ENCODE peak calls at places on chromosomes 6 and 20, in five cellular contexts. P, S, X, R and U are unnamed samples.

GRCh38 chr6:54878705-54879104 is 32.1 kb downstream of the FAM83B start:
- DNase-seq in P (no peak), S (no peak), X (no peak), R (no peak), U (no peak)

GRCh38 chr6:108168501-108168979 is 2.7 kb downstream of the NR2E1 start:
- DNase-seq in P (no peak), S (no peak), X (no peak), R (no peak), U (no peak)

GRCh38 chr6:36455486-36456027 is 12.8 kb downstream of the KCTD20 start:
- DNase-seq in P (no peak), S (no peak), X (no peak), R (no peak), U (no peak)

GRCh38 chr20:61890210-61890609 is 175.5 kb downstream of the TAF4 start:
- DNase-seq in P (no peak), S (no peak), X (no peak), R (no peak), U (no peak)

GRCh38 chr20:57330998-57331397 is 1.4 kb downstream of the SPO11 start:
- DNase-seq in P (no peak), S (no peak), X (no peak), R (no peak), U (no peak)

GRCh38 chr6:107496041-107496440 is 6.1 kb downstream of the SOBP start:
- DNase-seq in P (no peak), S (no peak), X (no peak), R (no peak), U (no peak)

GRCh38 chr20:58611236-58612020 is 39.7 kb upstream of the STX16 start:
- DNase-seq in P (no peak), S (no peak), X (no peak), R (no peak), U (no peak)

GRCh38 chr6:706819-707381 is 14.0 kb upstream of the EXOC2 start:
- DNase-seq in P (no peak), S (no peak), X (no peak), R (no peak), U (no peak)

GRCh38 chr6:20438462-20439070 is 36.9 kb downstream of the E2F3 start:
- DNase-seq in P (no peak), S (no peak), X (no peak), R (no peak), U (no peak)

GRCh38 chr20:32480361-32481199 is 104.6 kb downstream of the NOL4L start:
- DNase-seq in P (no peak), S (no peak), X (no peak), R (no peak), U (no peak)

GRCh38 chr20:60762386-60762785 is 489.7 kb upstream of the CDH4 start:
- DNase-seq in P (no peak), S (no peak), X (no peak), R (no peak), U (no peak)

GRCh38 chr6:112877134-112878100 is 530.3 kb downstream of the RFPL4B start:
- DNase-seq in P (no peak), S (no peak), X (no peak), R (no peak), U (no peak)

GRCh38 chr6:55014321-55015088 is 159.8 kb upstream of the HCRTR2 start:
- DNase-seq in P (no peak), S (no peak), X (no peak), R (no peak), U (no peak)

GRCh38 chr6:145075425-145075824 is 659.9 kb downstream of the EPM2A start:
- DNase-seq in P (no peak), S (no peak), X (no peak), R (no peak), U (no peak)

GRCh38 chr6:142740449-142740848 is 204.5 kb downstream of the HIVEP2 start:
- DNase-seq in P (no peak), S (no peak), X (no peak), R (no peak), U (no peak)

GRCh38 chr6:149248688-149249369 is 68.7 kb upstream of the TAB2 start:
- DNase-seq in P (no peak), S (no peak), X (no peak), R (no peak), U (no peak)

GRCh38 chr20:44863661-44864060 is 21.8 kb upstream of the YWHAB start:
- DNase-seq in P (no peak), S (no peak), X (no peak), R (no peak), U (no peak)

GRCh38 chr6:105429676-105430075 is 26.8 kb upstream of the PREP start:
- DNase-seq in P (no peak), S (no peak), X (no peak), R (no peak), U (no peak)

GRCh38 chr6:161088676-161089328 is 97.2 kb downstream of the MAP3K4 start:
- DNase-seq in P (no peak), S (no peak), X (no peak), R (no peak), U (no peak)

GRCh38 chr6:158293122-158293521 is 19.1 kb upstream of the TULP4 start:
- DNase-seq in P (no peak), S (no peak), X (no peak), R (no peak), U (no peak)

GRCh38 chr20:23047738-23048214 is 1.7 kb downstream of the THBD start:
- DNase-seq in P (peak), S (no peak), X (no peak), R (no peak), U (no peak)

GRCh38 chr6:137722749-137723272 is 144.2 kb upstream of the TNFAIP3 start:
- DNase-seq in P (no peak), S (no peak), X (no peak), R (no peak), U (no peak)

GRCh38 chr6:79650943-79651342 is 19.8 kb downstream of the SH3BGRL2 start:
- DNase-seq in P (no peak), S (no peak), X (no peak), R (no peak), U (no peak)

GRCh38 chr20:5349448-5349847 is 32.7 kb upstream of the PROKR2 start:
- DNase-seq in P (no peak), S (no peak), X (no peak), R (no peak), U (no peak)

GRCh38 chr6:92777146-92777740 is 642.1 kb downstream of the EPHA7 start:
- DNase-seq in P (peak), S (no peak), X (no peak), R (no peak), U (no peak)

GRCh38 chr6:121305957-121306607 is 28.2 kb downstream of the TBC1D32 start:
- DNase-seq in P (peak), S (no peak), X (no peak), R (no peak), U (no peak)

GRCh38 chr6:18703546-18703945 is 316.4 kb downstream of the RNF144B start:
- DNase-seq in P (no peak), S (no peak), X (no peak), R (no peak), U (no peak)

GRCh38 chr20:38321959-38322598 is 18.1 kb downstream of the BPI start:
- DNase-seq in P (peak), S (peak), X (peak), R (no peak), U (no peak)

GRCh38 chr6:27368202-27368601 is 20.4 kb upstream of the ZNF391 start:
- DNase-seq in P (no peak), S (no peak), X (no peak), R (no peak), U (no peak)

GRCh38 chr20:36084897-36085617 is 69.5 kb upstream of the EPB41L1 start:
- DNase-seq in P (no peak), S (no peak), X (no peak), R (no peak), U (no peak)

GRCh38 chr6:22589118-22589517 is 19.8 kb downstream of the HDGFL1 start:
- DNase-seq in P (no peak), S (no peak), X (no peak), R (no peak), U (no peak)

GRCh38 chr6:33963351-33963750 is 159.5 kb upstream of the MLN start:
- DNase-seq in P (no peak), S (no peak), X (no peak), R (no peak), U (no peak)

GRCh38 chr20:51563141-51563596 is 20.6 kb upstream of the NFATC2 start:
- DNase-seq in P (no peak), S (no peak), X (no peak), R (no peak), U (no peak)

GRCh38 chr20:32674362-32674789 is 635 bp upstream of the C20orf203 start:
- DNase-seq in P (peak), S (no peak), X (no peak), R (peak), U (peak)

GRCh38 chr20:59518881-59519706 is 85.2 kb upstream of the PHACTR3 start:
- DNase-seq in P (peak), S (no peak), X (no peak), R (no peak), U (no peak)

GRCh38 chr6:144150673-144151009 is 324 bp downstream of the STX11 start:
- DNase-seq in P (no peak), S (no peak), X (no peak), R (peak), U (peak)

GRCh38 chr6:1724616-1725015 is 114.9 kb downstream of the FOXC1 start:
- DNase-seq in P (peak), S (no peak), X (no peak), R (no peak), U (no peak)

GRCh38 chr6:96520039-96520850 is 1.4 kb upstream of the UFL1 start:
- DNase-seq in P (no peak), S (no peak), X (no peak), R (no peak), U (no peak)

GRCh38 chr6:7240351-7240750 is 72.6 kb downstream of the SSR1 start:
- DNase-seq in P (no peak), S (no peak), X (no peak), R (no peak), U (no peak)